ENCODE peak calls at places on chromosomes 16 and 17, in six cellular contexts. I, K, C, V, E and D are unnamed samples.

GRCh38 chr16:27813591-27813990 is 249.9 kb downstream of the GSG1L start:
- DNase-seq in I (peak), K (no peak), C (no peak), V (no peak), E (no peak), D (no peak)

GRCh38 chr17:78343433-78344201 is 16.3 kb downstream of the SOCS3 start:
- DNase-seq in I (peak), K (peak), C (peak), V (no peak), E (no peak), D (no peak)

GRCh38 chr16:11612110-11612981 is 25.6 kb upstream of the LITAF start:
- DNase-seq in I (peak), K (no peak), C (peak), V (peak), E (peak), D (no peak)

GRCh38 chr16:48831081-48831722 is 221.2 kb upstream of the N4BP1 start:
- DNase-seq in I (no peak), K (no peak), C (no peak), V (no peak), E (peak), D (peak)

GRCh38 chr17:72467841-72468653 is 347.2 kb downstream of the SOX9 start:
- DNase-seq in I (no peak), K (no peak), C (peak), V (peak), E (no peak), D (no peak)

GRCh38 chr17:61466246-61466645 is 14.0 kb downstream of the TBX4 start:
- DNase-seq in I (peak), K (no peak), C (no peak), V (no peak), E (no peak), D (no peak)

GRCh38 chr17:79042421-79043190 is 18.6 kb downstream of the C1QTNF1 start:
- DNase-seq in I (peak), K (peak), C (peak), V (peak), E (peak), D (peak)

GRCh38 chr17:17724307-17724921 is 43.2 kb downstream of the RAI1 start:
- DNase-seq in I (no peak), K (peak), C (no peak), V (no peak), E (no peak), D (peak)

GRCh38 chr17:56866496-56866895 is 32.5 kb downstream of the DGKE start:
- DNase-seq in I (no peak), K (no peak), C (no peak), V (no peak), E (no peak), D (peak)

GRCh38 chr17:57987582-57988300 is at the start of gene VEZF1:
- DNase-seq in I (peak), K (peak), C (peak), V (peak), E (peak), D (peak)

GRCh38 chr17:42853968-42854790 is 3.2 kb downstream of the AOC3 start:
- DNase-seq in I (peak), K (peak), C (no peak), V (no peak), E (no peak), D (no peak)

GRCh38 chr16:85306071-85306792 is 194.0 kb upstream of the CIBAR2 start:
- DNase-seq in I (peak), K (peak), C (peak), V (peak), E (peak), D (no peak)

GRCh38 chr17:67137860-67138259 is 93.5 kb downstream of the CACNG1 start:
- DNase-seq in I (no peak), K (no peak), C (no peak), V (no peak), E (no peak), D (no peak)

GRCh38 chr17:3127451-3127850 is at the start of gene OR1G1:
- DNase-seq in I (no peak), K (no peak), C (no peak), V (no peak), E (no peak), D (no peak)

GRCh38 chr16:4962716-4963115 is 4.6 kb downstream of the SEC14L5 start:
- DNase-seq in I (no peak), K (no peak), C (no peak), V (no peak), E (no peak), D (no peak)

GRCh38 chr17:65054602-65055001 is 1.9 kb downstream of the GNA13 start:
- DNase-seq in I (no peak), K (no peak), C (no peak), V (no peak), E (no peak), D (no peak)

GRCh38 chr17:42682400-42683384 is at the start of gene CNTNAP1:
- DNase-seq in I (peak), K (peak), C (peak), V (no peak), E (no peak), D (peak)

GRCh38 chr16:30949655-30950515 is 1.0 kb downstream of the ORAI3 start:
- DNase-seq in I (peak), K (peak), C (peak), V (peak), E (peak), D (no peak)

GRCh38 chr17:7844292-7845154 is 10.3 kb upstream of the TMEM88 start:
- DNase-seq in I (peak), K (peak), C (peak), V (peak), E (peak), D (peak)

GRCh38 chr17:7262192-7263070 is at the start of gene CLDN7:
- DNase-seq in I (peak), K (no peak), C (peak), V (peak), E (peak), D (no peak)

GRCh38 chr16:83530293-83530692 is 277.5 kb upstream of the HSBP1 start:
- DNase-seq in I (no peak), K (no peak), C (no peak), V (no peak), E (no peak), D (no peak)

GRCh38 chr17:29590979-29591736 is 1.7 kb upstream of the GIT1 start:
- DNase-seq in I (peak), K (peak), C (no peak), V (no peak), E (peak), D (no peak)

GRCh38 chr16:61885343-61885742 is 150.9 kb downstream of the CDH8 start:
- DNase-seq in I (no peak), K (no peak), C (no peak), V (no peak), E (no peak), D (no peak)

GRCh38 chr16:31488630-31489564 is 6.0 kb downstream of the SLC5A2 start:
- DNase-seq in I (no peak), K (peak), C (no peak), V (no peak), E (no peak), D (no peak)

GRCh38 chr17:57523926-57524634 is 221.0 kb downstream of the CCDC182 start:
- DNase-seq in I (peak), K (peak), C (peak), V (peak), E (no peak), D (no peak)

GRCh38 chr16:53888222-53888621 is 184.3 kb downstream of the FTO start:
- DNase-seq in I (no peak), K (no peak), C (no peak), V (no peak), E (no peak), D (no peak)

GRCh38 chr17:79174905-79175856 is 100.6 kb downstream of the ENGASE start:
- DNase-seq in I (no peak), K (no peak), C (no peak), V (no peak), E (no peak), D (no peak)

GRCh38 chr16:48492131-48492530 is 106.9 kb upstream of the SIAH1 start:
- DNase-seq in I (no peak), K (no peak), C (no peak), V (no peak), E (no peak), D (no peak)

GRCh38 chr16:67844441-67844840 is 2.3 kb upstream of the NUTF2 start:
- DNase-seq in I (no peak), K (no peak), C (no peak), V (no peak), E (no peak), D (no peak)

GRCh38 chr16:13665876-13666275 is 254.1 kb upstream of the ERCC4 start:
- DNase-seq in I (no peak), K (no peak), C (no peak), V (no peak), E (no peak), D (no peak)

GRCh38 chr17:29728490-29728889 is 105.8 kb upstream of the CORO6 start:
- DNase-seq in I (no peak), K (no peak), C (no peak), V (no peak), E (no peak), D (no peak)

GRCh38 chr16:88339926-88340754 is 42.6 kb upstream of the ZNF469 start:
- DNase-seq in I (no peak), K (peak), C (no peak), V (no peak), E (no peak), D (no peak)

GRCh38 chr16:28309811-28310311 is 17.5 kb downstream of the SBK1 start:
- DNase-seq in I (peak), K (peak), C (no peak), V (no peak), E (peak), D (peak)

GRCh38 chr16:6363891-6364607 is 968.6 kb upstream of the RBFOX1 start:
- DNase-seq in I (no peak), K (no peak), C (no peak), V (no peak), E (no peak), D (no peak)

GRCh38 chr17:28693866-28694265 is 17.8 kb downstream of the PROCA1 start:
- DNase-seq in I (no peak), K (no peak), C (no peak), V (no peak), E (no peak), D (no peak)

GRCh38 chr17:19302791-19303233 is 59.7 kb downstream of the B9D1 start:
- DNase-seq in I (peak), K (no peak), C (no peak), V (no peak), E (no peak), D (no peak)

GRCh38 chr16:55326261-55326802 is 2.3 kb downstream of the IRX6 start:
- DNase-seq in I (no peak), K (no peak), C (no peak), V (no peak), E (no peak), D (no peak)

GRCh38 chr16:55325458-55326109 is 1.6 kb downstream of the IRX6 start:
- DNase-seq in I (no peak), K (no peak), C (no peak), V (no peak), E (no peak), D (no peak)

GRCh38 chr16:55324491-55325447 is 766 bp downstream of the IRX6 start:
- DNase-seq in I (peak), K (no peak), C (no peak), V (no peak), E (no peak), D (peak)

GRCh38 chr16:55322327-55322726 is 1.7 kb upstream of the IRX6 start:
- DNase-seq in I (no peak), K (no peak), C (no peak), V (no peak), E (no peak), D (no peak)

GRCh38 chr16:55323637-55324490 is at the start of gene IRX6:
- DNase-seq in I (peak), K (no peak), C (no peak), V (peak), E (peak), D (peak)
- TF ChIP-seq CTCF in I (peak), K (peak), C (no peak), V (peak), E (peak), D (peak)

GRCh38 chr17:46120078-46120477 is 73.2 kb downstream of the KANSL1 start:
- DNase-seq in I (no peak), K (no peak), C (no peak), V (no peak), E (no peak), D (no peak)
- H3K4me3 ChIP-seq in I (no peak), K (no peak), C (no peak), V (no peak), E (no peak), D (no peak)

DNA sequence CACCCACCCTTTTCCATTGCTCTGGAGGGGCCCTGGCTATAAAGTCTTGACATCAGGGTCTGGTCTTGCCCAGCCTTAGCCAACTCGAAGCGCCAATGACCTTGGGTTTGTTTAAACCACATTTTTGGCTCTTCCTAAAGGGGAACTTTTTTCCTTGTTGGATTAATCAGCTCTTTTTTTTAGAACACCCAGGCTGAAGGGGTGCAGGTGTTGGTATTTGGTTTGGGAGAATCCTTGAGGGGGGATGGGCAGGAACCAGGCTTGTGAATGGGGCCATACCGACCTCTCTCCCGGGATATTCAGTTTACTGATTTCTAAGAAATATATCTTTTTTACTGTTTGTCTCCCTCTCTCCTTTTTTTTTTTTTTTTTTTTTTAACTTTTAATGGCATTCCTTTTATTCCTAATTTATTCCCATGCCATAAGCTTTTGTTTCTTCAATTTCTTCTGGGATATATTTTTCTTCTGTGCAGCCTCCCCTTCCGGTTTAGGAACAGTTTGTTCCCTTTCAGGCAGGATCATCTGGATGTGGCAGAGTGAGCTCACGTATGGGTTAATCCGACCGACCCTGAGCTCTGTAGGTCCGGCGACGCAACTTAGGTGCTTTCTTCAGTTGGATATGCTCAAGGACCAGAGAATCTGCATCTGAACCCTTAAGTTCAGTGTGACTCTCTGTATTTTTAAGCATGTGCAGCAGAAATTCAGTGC is 129.5 kb downstream of the ABCC6 start:
- DNase-seq in I (no peak), K (no peak), C (no peak), V (no peak), E (no peak), D (no peak)
- H3K27ac ChIP-seq in I (no peak), K (no peak), C (peak), V (peak), E (no peak), D (no peak)

GRCh38 chr17:21248495-21248894 is 4.7 kb downstream of the NATD1 start:
- DNase-seq in I (no peak), K (no peak), C (no peak), V (no peak), E (no peak), D (no peak)

GRCh38 chr17:21250719-21251305 is 2.4 kb downstream of the NATD1 start:
- DNase-seq in I (no peak), K (no peak), C (no peak), V (no peak), E (no peak), D (no peak)

GRCh38 chr17:21251611-21252010 is 1.6 kb downstream of the NATD1 start:
- DNase-seq in I (no peak), K (no peak), C (no peak), V (no peak), E (no peak), D (no peak)

GRCh38 chr17:21249086-21249795 is 4.0 kb downstream of the NATD1 start:
- DNase-seq in I (no peak), K (no peak), C (no peak), V (no peak), E (no peak), D (no peak)

DNA sequence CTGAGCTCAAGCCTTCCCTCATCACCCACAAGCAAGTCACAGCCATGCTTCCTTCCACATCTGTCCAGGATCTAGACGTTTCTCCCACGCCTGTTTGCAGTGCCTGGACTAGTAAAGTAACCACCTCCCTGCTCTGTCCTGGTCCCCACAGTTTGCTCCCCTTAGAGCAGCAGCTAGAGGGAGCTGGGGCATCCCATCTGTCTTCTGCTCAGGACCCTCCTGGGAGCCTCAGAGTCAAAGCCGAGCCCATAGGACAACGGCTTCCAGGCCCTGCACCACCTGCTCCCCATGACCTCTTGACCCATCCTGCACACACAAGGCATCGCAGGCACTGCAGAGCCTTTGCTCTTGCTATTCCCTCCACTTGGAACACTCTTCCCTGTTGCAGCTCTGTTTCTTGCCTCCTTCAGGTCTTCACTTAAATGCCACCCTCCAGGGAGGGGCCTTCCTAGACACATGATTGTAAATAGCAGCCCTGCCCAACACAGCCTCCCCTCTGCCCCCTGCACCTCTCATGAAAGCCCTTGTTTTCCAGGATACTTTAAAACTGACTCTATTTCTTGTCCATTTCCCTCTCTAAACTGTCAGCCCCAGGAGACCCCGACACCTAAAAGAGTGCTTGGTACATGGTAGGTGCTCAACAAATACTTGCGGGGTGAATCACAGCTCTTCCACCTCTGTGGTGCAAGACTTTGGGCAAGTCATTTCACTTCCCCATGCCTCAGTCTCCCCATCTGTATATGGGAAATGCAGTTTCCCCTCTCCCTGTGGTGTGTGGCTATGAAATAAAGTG is 3.1 kb downstream of the NATD1 start:
- DNase-seq in I (no peak), K (no peak), C (no peak), V (no peak), E (no peak), D (no peak)
- TF ChIP-seq CTCF in I (no peak), K (no peak), C (no peak), V (no peak), E (no peak), D (peak)

DNA sequence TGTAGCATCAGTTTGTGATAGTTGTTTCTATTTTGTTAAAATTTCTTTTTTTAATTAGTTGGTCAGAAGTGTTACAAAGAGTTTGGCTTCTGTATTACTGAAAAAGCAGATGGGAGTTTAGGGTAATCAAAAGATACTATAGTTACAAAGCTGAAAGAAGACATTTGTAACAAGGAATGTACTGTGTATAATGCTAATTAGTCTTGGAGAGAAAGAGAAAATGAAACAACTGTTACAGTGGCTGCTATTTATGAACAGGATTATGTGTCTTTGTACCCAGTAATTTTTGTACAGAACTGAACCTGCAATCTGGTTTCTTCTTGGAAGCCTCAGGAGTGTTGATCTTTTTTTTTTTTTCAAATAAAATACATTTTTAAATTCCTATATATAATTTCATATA is 14.3 kb downstream of the GDPD1 start:
- DNase-seq in I (no peak), K (no peak), C (no peak), V (no peak), E (no peak), D (no peak)
- H3K4me3 ChIP-seq in I (no peak), K (no peak), C (no peak), V (no peak), E (no peak), D (no peak)

GRCh38 chr17:81075307-81075706 is 40.4 kb downstream of the BAIAP2 start:
- DNase-seq in I (no peak), K (no peak), C (no peak), V (no peak), E (no peak), D (no peak)
- H3K27ac ChIP-seq in I (no peak), K (no peak), C (peak), V (peak), E (no peak), D (no peak)

GRCh38 chr17:1532836-1533602 is 16.6 kb upstream of the INPP5K start:
- DNase-seq in I (no peak), K (no peak), C (no peak), V (no peak), E (peak), D (peak)
- TF ChIP-seq CTCF in I (peak), K (peak), C (no peak), V (no peak), E (peak), D (peak)

DNA sequence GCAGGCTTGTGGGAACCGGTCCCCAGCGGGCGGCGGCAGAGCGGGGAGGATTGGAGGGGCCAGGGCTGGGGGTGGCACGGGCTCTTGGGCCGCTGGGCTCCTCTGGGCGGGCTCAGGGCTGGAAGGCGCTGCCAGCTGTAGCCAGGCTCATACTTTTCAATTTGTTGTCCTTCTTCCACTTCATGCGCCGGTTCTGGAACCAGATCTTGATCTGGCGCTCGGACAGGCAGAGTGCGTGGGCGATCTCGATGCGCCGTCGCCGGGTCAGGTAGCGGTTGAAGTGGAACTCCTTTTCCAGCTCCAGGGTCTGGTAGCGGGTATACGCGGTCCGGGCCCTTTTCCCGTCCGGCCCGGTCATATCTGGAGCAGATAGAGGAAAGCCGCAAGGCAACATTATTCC is 1.5 kb downstream of the HOXB5 start:
- DNase-seq in I (no peak), K (no peak), C (no peak), V (no peak), E (no peak), D (no peak)
- H3K4me3 ChIP-seq in I (peak), K (no peak), C (peak), V (peak), E (no peak), D (no peak)